ENCODE peak calls at places on chromosomes 2 and 18, in ten cellular contexts. One of them, this sample, is unnamed.

GRCh38 chr2:233746475-233747282 is 13.4 kb upstream of the UGT1A1 start:
- DNase-seq in astrocyte of the spinal cord: no peak
- DNase-seq in AG09309: no peak
- DNase-seq in right atrium auricular region: no peak
- DNase-seq in IMR-90: no peak
- DNase-seq in mammary epithelial cell: no peak
- DNase-seq in heart left ventricle: no peak
- DNase-seq in thyroid gland: no peak
- DNase-seq in colonic mucosa: no peak
- DNase-seq in nephron progenitor cell: no peak
- DNase-seq in this sample: no peak

GRCh38 chr2:23199115-23199918 is 185.7 kb upstream of the KLHL29 start:
- DNase-seq in astrocyte of the spinal cord: no peak
- DNase-seq in right atrium auricular region: no peak
- DNase-seq in colonic mucosa: no peak
- DNase-seq in nephron progenitor cell: peak
- DNase-seq in mammary epithelial cell: peak
- DNase-seq in IMR-90: peak
- DNase-seq in AG09309: no peak
- DNase-seq in heart left ventricle: no peak
- DNase-seq in thyroid gland: no peak
- DNase-seq in this sample: no peak

GRCh38 chr2:20091305-20091991 is 40.0 kb upstream of the LAPTM4A start:
- DNase-seq in heart left ventricle: peak
- DNase-seq in right atrium auricular region: peak
- DNase-seq in nephron progenitor cell: no peak
- DNase-seq in IMR-90: peak
- DNase-seq in astrocyte of the spinal cord: peak
- DNase-seq in thyroid gland: peak
- DNase-seq in mammary epithelial cell: peak
- DNase-seq in AG09309: peak
- DNase-seq in colonic mucosa: no peak
- DNase-seq in this sample: no peak

GRCh38 chr18:5424903-5425302 is 118.9 kb downstream of the EPB41L3 start:
- DNase-seq in colonic mucosa: no peak
- DNase-seq in IMR-90: peak
- DNase-seq in astrocyte of the spinal cord: peak
- DNase-seq in nephron progenitor cell: no peak
- DNase-seq in right atrium auricular region: no peak
- DNase-seq in thyroid gland: no peak
- DNase-seq in heart left ventricle: no peak
- DNase-seq in mammary epithelial cell: no peak
- DNase-seq in AG09309: no peak
- DNase-seq in this sample: no peak

GRCh38 chr2:117726747-117727146 is 87.7 kb upstream of the DDX18 start:
- DNase-seq in colonic mucosa: no peak
- DNase-seq in thyroid gland: no peak
- DNase-seq in AG09309: no peak
- DNase-seq in mammary epithelial cell: no peak
- DNase-seq in heart left ventricle: no peak
- DNase-seq in right atrium auricular region: no peak
- DNase-seq in astrocyte of the spinal cord: no peak
- DNase-seq in nephron progenitor cell: no peak
- DNase-seq in IMR-90: no peak
- DNase-seq in this sample: no peak

GRCh38 chr2:125313806-125314205 is 1288.7 kb downstream of the CNTNAP5 start:
- DNase-seq in heart left ventricle: no peak
- DNase-seq in AG09309: no peak
- DNase-seq in right atrium auricular region: no peak
- DNase-seq in astrocyte of the spinal cord: no peak
- DNase-seq in nephron progenitor cell: no peak
- DNase-seq in mammary epithelial cell: no peak
- DNase-seq in IMR-90: no peak
- DNase-seq in colonic mucosa: no peak
- DNase-seq in thyroid gland: no peak
- DNase-seq in this sample: no peak

GRCh38 chr2:112523291-112523777 is 18.9 kb upstream of the POLR1B start:
- DNase-seq in colonic mucosa: no peak
- DNase-seq in AG09309: no peak
- DNase-seq in heart left ventricle: no peak
- DNase-seq in IMR-90: no peak
- DNase-seq in astrocyte of the spinal cord: no peak
- DNase-seq in right atrium auricular region: no peak
- DNase-seq in thyroid gland: no peak
- DNase-seq in mammary epithelial cell: no peak
- DNase-seq in nephron progenitor cell: no peak
- DNase-seq in this sample: no peak

GRCh38 chr2:16487686-16488085 is 177.9 kb downstream of the CYRIA start:
- DNase-seq in right atrium auricular region: no peak
- DNase-seq in nephron progenitor cell: peak
- DNase-seq in astrocyte of the spinal cord: peak
- DNase-seq in AG09309: no peak
- DNase-seq in colonic mucosa: no peak
- DNase-seq in thyroid gland: peak
- DNase-seq in mammary epithelial cell: peak
- DNase-seq in IMR-90: peak
- DNase-seq in heart left ventricle: no peak
- DNase-seq in this sample: no peak

GRCh38 chr2:1702186-1702565 is 42.1 kb downstream of the PXDN start:
- DNase-seq in astrocyte of the spinal cord: no peak
- DNase-seq in mammary epithelial cell: no peak
- DNase-seq in nephron progenitor cell: no peak
- DNase-seq in heart left ventricle: no peak
- DNase-seq in colonic mucosa: no peak
- DNase-seq in IMR-90: no peak
- DNase-seq in thyroid gland: no peak
- DNase-seq in right atrium auricular region: no peak
- DNase-seq in AG09309: no peak
- DNase-seq in this sample: no peak

GRCh38 chr2:109164739-109165221 is 35.8 kb downstream of the SH3RF3 start:
- DNase-seq in nephron progenitor cell: no peak
- DNase-seq in heart left ventricle: no peak
- DNase-seq in IMR-90: peak
- DNase-seq in right atrium auricular region: peak
- DNase-seq in colonic mucosa: no peak
- DNase-seq in AG09309: no peak
- DNase-seq in astrocyte of the spinal cord: peak
- DNase-seq in thyroid gland: no peak
- DNase-seq in mammary epithelial cell: no peak
- DNase-seq in this sample: no peak

GRCh38 chr2:42138163-42139016 is 30.8 kb upstream of the EML4 start:
- DNase-seq in astrocyte of the spinal cord: peak
- DNase-seq in colonic mucosa: no peak
- DNase-seq in heart left ventricle: peak
- DNase-seq in right atrium auricular region: no peak
- DNase-seq in IMR-90: peak
- DNase-seq in AG09309: peak
- DNase-seq in nephron progenitor cell: no peak
- DNase-seq in mammary epithelial cell: peak
- DNase-seq in thyroid gland: peak
- DNase-seq in this sample: no peak

GRCh38 chr18:58806826-58807714 is 57.6 kb upstream of the ZNF532 start:
- DNase-seq in colonic mucosa: no peak
- DNase-seq in IMR-90: no peak
- DNase-seq in nephron progenitor cell: no peak
- DNase-seq in astrocyte of the spinal cord: no peak
- DNase-seq in thyroid gland: peak
- DNase-seq in heart left ventricle: no peak
- DNase-seq in right atrium auricular region: no peak
- DNase-seq in mammary epithelial cell: no peak
- DNase-seq in AG09309: no peak
- DNase-seq in this sample: no peak

GRCh38 chr18:58800582-58800981 is 64.1 kb upstream of the ZNF532 start:
- DNase-seq in heart left ventricle: no peak
- DNase-seq in mammary epithelial cell: peak
- DNase-seq in thyroid gland: no peak
- DNase-seq in AG09309: no peak
- DNase-seq in right atrium auricular region: no peak
- DNase-seq in astrocyte of the spinal cord: no peak
- DNase-seq in nephron progenitor cell: no peak
- DNase-seq in colonic mucosa: no peak
- DNase-seq in IMR-90: no peak
- DNase-seq in this sample: no peak

GRCh38 chr18:58805482-58806187 is 59.0 kb upstream of the ZNF532 start:
- DNase-seq in mammary epithelial cell: peak
- DNase-seq in IMR-90: no peak
- DNase-seq in AG09309: no peak
- DNase-seq in nephron progenitor cell: peak
- DNase-seq in right atrium auricular region: no peak
- DNase-seq in astrocyte of the spinal cord: no peak
- DNase-seq in heart left ventricle: no peak
- DNase-seq in thyroid gland: no peak
- DNase-seq in colonic mucosa: no peak
- DNase-seq in this sample: no peak

GRCh38 chr18:58802959-58803358 is 61.7 kb upstream of the ZNF532 start:
- DNase-seq in nephron progenitor cell: no peak
- DNase-seq in AG09309: no peak
- DNase-seq in mammary epithelial cell: no peak
- DNase-seq in IMR-90: no peak
- DNase-seq in astrocyte of the spinal cord: no peak
- DNase-seq in thyroid gland: no peak
- DNase-seq in right atrium auricular region: no peak
- DNase-seq in heart left ventricle: no peak
- DNase-seq in colonic mucosa: no peak
- DNase-seq in this sample: no peak

GRCh38 chr18:58803978-58804377 is 60.7 kb upstream of the ZNF532 start:
- DNase-seq in mammary epithelial cell: no peak
- DNase-seq in thyroid gland: no peak
- DNase-seq in colonic mucosa: no peak
- DNase-seq in nephron progenitor cell: no peak
- DNase-seq in IMR-90: no peak
- DNase-seq in right atrium auricular region: no peak
- DNase-seq in heart left ventricle: no peak
- DNase-seq in AG09309: no peak
- DNase-seq in astrocyte of the spinal cord: no peak
- DNase-seq in this sample: no peak
- TF ChIP-seq CTCF in mammary epithelial cell: no peak
- TF ChIP-seq CTCF in thyroid gland: no peak
- TF ChIP-seq CTCF in colonic mucosa: no peak
- TF ChIP-seq CTCF in nephron progenitor cell: no peak
- TF ChIP-seq CTCF in IMR-90: no peak
- TF ChIP-seq CTCF in right atrium auricular region: no peak
- TF ChIP-seq CTCF in heart left ventricle: no peak
- TF ChIP-seq CTCF in AG09309: no peak
- TF ChIP-seq CTCF in astrocyte of the spinal cord: no peak
- TF ChIP-seq CTCF in this sample: no peak

DNA sequence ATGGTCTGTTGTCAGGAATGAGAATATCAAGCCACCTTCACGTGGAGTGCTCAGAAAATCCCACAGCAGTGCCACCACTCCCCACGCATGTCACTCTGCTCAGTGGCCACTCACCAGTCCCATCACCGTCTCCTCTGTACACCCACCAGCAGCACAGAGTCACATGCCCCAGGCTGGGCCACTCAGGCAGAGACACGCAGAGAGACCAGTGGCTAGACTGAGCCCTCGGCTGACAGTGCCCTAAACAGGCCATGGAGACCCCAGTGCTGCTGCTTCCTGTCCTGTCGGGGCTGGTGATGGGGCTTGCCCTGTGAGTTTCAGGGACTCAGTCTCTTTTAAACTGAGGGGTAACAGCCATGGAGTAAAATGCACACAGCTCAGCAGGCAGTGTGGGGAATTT is 25.9 kb downstream of the ODC1 start:
- DNase-seq in IMR-90: no peak
- DNase-seq in AG09309: no peak
- DNase-seq in heart left ventricle: no peak
- DNase-seq in right atrium auricular region: no peak
- DNase-seq in mammary epithelial cell: no peak
- DNase-seq in nephron progenitor cell: no peak
- DNase-seq in thyroid gland: no peak
- DNase-seq in colonic mucosa: no peak
- DNase-seq in astrocyte of the spinal cord: no peak
- DNase-seq in this sample: no peak
- TF ChIP-seq CTCF in IMR-90: no peak
- TF ChIP-seq CTCF in AG09309: no peak
- TF ChIP-seq CTCF in heart left ventricle: no peak
- TF ChIP-seq CTCF in right atrium auricular region: no peak
- TF ChIP-seq CTCF in mammary epithelial cell: no peak
- TF ChIP-seq CTCF in nephron progenitor cell: no peak
- TF ChIP-seq CTCF in thyroid gland: no peak
- TF ChIP-seq CTCF in colonic mucosa: no peak
- TF ChIP-seq CTCF in astrocyte of the spinal cord: no peak
- TF ChIP-seq CTCF in this sample: no peak

GRCh38 chr2:237254369-237254861 is 159.5 kb downstream of the COL6A3 start:
- DNase-seq in IMR-90: peak
- DNase-seq in nephron progenitor cell: no peak
- DNase-seq in right atrium auricular region: no peak
- DNase-seq in heart left ventricle: no peak
- DNase-seq in astrocyte of the spinal cord: peak
- DNase-seq in AG09309: peak
- DNase-seq in thyroid gland: no peak
- DNase-seq in mammary epithelial cell: no peak
- DNase-seq in colonic mucosa: no peak
- DNase-seq in this sample: no peak

GRCh38 chr2:237250599-237250998 is 163.4 kb downstream of the COL6A3 start:
- DNase-seq in AG09309: no peak
- DNase-seq in thyroid gland: no peak
- DNase-seq in astrocyte of the spinal cord: no peak
- DNase-seq in nephron progenitor cell: no peak
- DNase-seq in mammary epithelial cell: no peak
- DNase-seq in heart left ventricle: no peak
- DNase-seq in colonic mucosa: no peak
- DNase-seq in IMR-90: no peak
- DNase-seq in right atrium auricular region: no peak
- DNase-seq in this sample: no peak

GRCh38 chr2:237251959-237252358 is 162.0 kb downstream of the COL6A3 start:
- DNase-seq in thyroid gland: no peak
- DNase-seq in colonic mucosa: no peak
- DNase-seq in AG09309: no peak
- DNase-seq in IMR-90: no peak
- DNase-seq in nephron progenitor cell: no peak
- DNase-seq in mammary epithelial cell: no peak
- DNase-seq in heart left ventricle: no peak
- DNase-seq in astrocyte of the spinal cord: no peak
- DNase-seq in right atrium auricular region: no peak
- DNase-seq in this sample: no peak

GRCh38 chr2:237254911-237255578 is 158.9 kb downstream of the COL6A3 start:
- DNase-seq in IMR-90: peak
- DNase-seq in AG09309: no peak
- DNase-seq in right atrium auricular region: no peak
- DNase-seq in heart left ventricle: no peak
- DNase-seq in thyroid gland: no peak
- DNase-seq in mammary epithelial cell: peak
- DNase-seq in nephron progenitor cell: no peak
- DNase-seq in colonic mucosa: no peak
- DNase-seq in astrocyte of the spinal cord: peak
- DNase-seq in this sample: no peak

GRCh38 chr2:237253046-237253723 is 160.8 kb downstream of the COL6A3 start:
- DNase-seq in thyroid gland: no peak
- DNase-seq in mammary epithelial cell: no peak
- DNase-seq in nephron progenitor cell: no peak
- DNase-seq in IMR-90: no peak
- DNase-seq in astrocyte of the spinal cord: peak
- DNase-seq in AG09309: no peak
- DNase-seq in right atrium auricular region: no peak
- DNase-seq in heart left ventricle: no peak
- DNase-seq in colonic mucosa: no peak
- DNase-seq in this sample: no peak
- TF ChIP-seq CTCF in thyroid gland: no peak
- TF ChIP-seq CTCF in mammary epithelial cell: no peak
- TF ChIP-seq CTCF in nephron progenitor cell: no peak
- TF ChIP-seq CTCF in IMR-90: no peak
- TF ChIP-seq CTCF in astrocyte of the spinal cord: no peak
- TF ChIP-seq CTCF in AG09309: no peak
- TF ChIP-seq CTCF in right atrium auricular region: no peak
- TF ChIP-seq CTCF in heart left ventricle: no peak
- TF ChIP-seq CTCF in colonic mucosa: no peak
- TF ChIP-seq CTCF in this sample: no peak

GRCh38 chr2:47264183-47264582 is 109.1 kb upstream of the STPG4 start:
- DNase-seq in mammary epithelial cell: no peak
- DNase-seq in IMR-90: no peak
- DNase-seq in AG09309: no peak
- DNase-seq in thyroid gland: peak
- DNase-seq in right atrium auricular region: no peak
- DNase-seq in astrocyte of the spinal cord: no peak
- DNase-seq in heart left ventricle: no peak
- DNase-seq in colonic mucosa: no peak
- DNase-seq in nephron progenitor cell: no peak
- DNase-seq in this sample: no peak
- TF ChIP-seq CTCF in mammary epithelial cell: no peak
- TF ChIP-seq CTCF in IMR-90: no peak
- TF ChIP-seq CTCF in AG09309: no peak
- TF ChIP-seq CTCF in thyroid gland: no peak
- TF ChIP-seq CTCF in right atrium auricular region: no peak
- TF ChIP-seq CTCF in astrocyte of the spinal cord: no peak
- TF ChIP-seq CTCF in heart left ventricle: no peak
- TF ChIP-seq CTCF in colonic mucosa: no peak
- TF ChIP-seq CTCF in nephron progenitor cell: no peak
- TF ChIP-seq CTCF in this sample: no peak

This sample was measured in type B pancreatic cell.